ENCODE peak calls at places on chromosomes 7 and 10, in ten cellular contexts. P is colonic mucosa, Z is WTC11, X is transverse colon, H is PC-9, F is ovary, I is thoracic aorta, U is H9, N is cardiac muscle cell, V is left ventricle myocardium inferior. R is an unnamed sample.

GRCh38 chr7:145169908-145170307 is 334.1 kb upstream of the TPK1 start:
- DNase-seq in P (no peak), Z (no peak), X (no peak), H (no peak), F (no peak), I (no peak), U (no peak), N (no peak), V (no peak), R (peak)

GRCh38 chr10:30587522-30588031 is 42.0 kb downstream of the LYZL2 start:
- DNase-seq in P (peak), Z (peak), X (peak), H (no peak), F (no peak), I (no peak), U (peak), N (no peak), V (peak), R (no peak)

GRCh38 chr10:12782537-12782936 is 219.0 kb downstream of the CCDC3 start:
- DNase-seq in P (peak), Z (peak), X (peak), H (no peak), F (peak), I (no peak), U (peak), N (peak), V (peak), R (peak)

GRCh38 chr7:94969434-94970084 is 62.2 kb downstream of the PPP1R9A start:
- DNase-seq in P (no peak), Z (peak), X (no peak), H (no peak), F (peak), I (no peak), U (peak), N (no peak), V (no peak), R (no peak)

GRCh38 chr7:157355784-157356511 is 19.1 kb downstream of the DNAJB6 start:
- DNase-seq in P (no peak), Z (no peak), X (no peak), H (peak), F (no peak), I (no peak), U (no peak), N (no peak), V (peak), R (peak)

GRCh38 chr10:104577171-104577570 is 63.9 kb upstream of the SORCS3 start:
- DNase-seq in P (no peak), Z (no peak), X (no peak), H (no peak), F (no peak), I (no peak), U (no peak), N (no peak), V (no peak), R (no peak)

GRCh38 chr7:2409745-2410414 is 6.5 kb downstream of the CHST12 start:
- DNase-seq in P (no peak), Z (no peak), X (no peak), H (no peak), F (no peak), I (no peak), U (no peak), N (no peak), V (no peak), R (no peak)

GRCh38 chr7:2688409-2689342 is 674 bp downstream of the AMZ1 start:
- DNase-seq in P (no peak), Z (peak), X (no peak), H (no peak), F (no peak), I (no peak), U (no peak), N (peak), V (no peak), R (peak)

GRCh38 chr10:11642558-11642957 is 31.1 kb upstream of the USP6NL start:
- DNase-seq in P (no peak), Z (no peak), X (no peak), H (no peak), F (no peak), I (no peak), U (no peak), N (peak), V (no peak), R (no peak)

GRCh38 chr7:1219516-1219915 is 13.2 kb upstream of the UNCX start:
- DNase-seq in P (no peak), Z (no peak), X (no peak), H (no peak), F (no peak), I (no peak), U (no peak), N (no peak), V (no peak), R (no peak)

GRCh38 chr7:151880688-151881087 is 3.8 kb upstream of the PRKAG2 start:
- DNase-seq in P (no peak), Z (no peak), X (no peak), H (no peak), F (no peak), I (no peak), U (no peak), N (no peak), V (no peak), R (no peak)

GRCh38 chr7:4288791-4289190 is 393.3 kb upstream of the FOXK1 start:
- DNase-seq in P (no peak), Z (no peak), X (no peak), H (peak), F (no peak), I (no peak), U (no peak), N (no peak), V (no peak), R (no peak)

GRCh38 chr7:2838873-2839578 is 5.1 kb downstream of the GNA12 start:
- DNase-seq in P (no peak), Z (no peak), X (peak), H (no peak), F (no peak), I (no peak), U (no peak), N (peak), V (no peak), R (no peak)

GRCh38 chr7:105298004-105298403 is 90.7 kb downstream of the SRPK2 start:
- DNase-seq in P (no peak), Z (no peak), X (no peak), H (no peak), F (no peak), I (no peak), U (no peak), N (no peak), V (no peak), R (no peak)

GRCh38 chr10:103666109-103666508 is 172.6 kb downstream of the NEURL1 start:
- DNase-seq in P (peak), Z (peak), X (no peak), H (no peak), F (peak), I (no peak), U (peak), N (peak), V (no peak), R (peak)

GRCh38 chr10:132480356-132480755 is 57.2 kb upstream of the INPP5A start:
- DNase-seq in P (no peak), Z (peak), X (no peak), H (no peak), F (no peak), I (no peak), U (no peak), N (no peak), V (no peak), R (no peak)

GRCh38 chr10:71396084-71396713 is 521 bp upstream of the CDH23 start:
- DNase-seq in P (no peak), Z (peak), X (peak), H (peak), F (peak), I (no peak), U (peak), N (peak), V (peak), R (peak)

GRCh38 chr7:39592586-39592985 is 26.4 kb downstream of the YAE1 start:
- DNase-seq in P (no peak), Z (no peak), X (no peak), H (no peak), F (no peak), I (no peak), U (no peak), N (peak), V (no peak), R (peak)

DNA sequence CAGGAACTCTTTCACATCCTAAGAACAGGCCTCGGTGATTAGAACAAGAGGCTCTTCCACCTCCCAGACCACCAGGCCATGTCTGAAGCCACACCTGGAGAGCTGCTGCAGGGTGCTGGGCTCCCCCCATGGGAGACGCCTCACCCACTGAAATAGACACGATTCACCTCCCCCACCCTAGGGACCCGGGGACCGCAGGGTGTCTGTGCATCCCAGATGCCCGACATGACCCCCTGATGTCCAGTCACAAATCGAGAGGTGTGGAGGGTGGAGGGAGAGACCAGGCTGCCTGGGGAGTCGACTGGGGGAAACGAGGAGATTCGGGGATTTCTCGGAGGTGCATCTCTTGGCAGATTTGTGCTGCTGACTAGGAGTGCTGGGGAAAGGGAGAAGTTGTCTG is 31.0 kb downstream of the CNPY1 start:
- DNase-seq in P (no peak), Z (no peak), X (no peak), H (no peak), F (no peak), I (no peak), U (no peak), N (no peak), V (no peak), R (no peak)
- TF ChIP-seq CTCF in P (no peak), Z (no peak), X (no peak), H (no peak), F (no peak), I (no peak), U (no peak), N (no peak), V (no peak), R (no peak)

DNA sequence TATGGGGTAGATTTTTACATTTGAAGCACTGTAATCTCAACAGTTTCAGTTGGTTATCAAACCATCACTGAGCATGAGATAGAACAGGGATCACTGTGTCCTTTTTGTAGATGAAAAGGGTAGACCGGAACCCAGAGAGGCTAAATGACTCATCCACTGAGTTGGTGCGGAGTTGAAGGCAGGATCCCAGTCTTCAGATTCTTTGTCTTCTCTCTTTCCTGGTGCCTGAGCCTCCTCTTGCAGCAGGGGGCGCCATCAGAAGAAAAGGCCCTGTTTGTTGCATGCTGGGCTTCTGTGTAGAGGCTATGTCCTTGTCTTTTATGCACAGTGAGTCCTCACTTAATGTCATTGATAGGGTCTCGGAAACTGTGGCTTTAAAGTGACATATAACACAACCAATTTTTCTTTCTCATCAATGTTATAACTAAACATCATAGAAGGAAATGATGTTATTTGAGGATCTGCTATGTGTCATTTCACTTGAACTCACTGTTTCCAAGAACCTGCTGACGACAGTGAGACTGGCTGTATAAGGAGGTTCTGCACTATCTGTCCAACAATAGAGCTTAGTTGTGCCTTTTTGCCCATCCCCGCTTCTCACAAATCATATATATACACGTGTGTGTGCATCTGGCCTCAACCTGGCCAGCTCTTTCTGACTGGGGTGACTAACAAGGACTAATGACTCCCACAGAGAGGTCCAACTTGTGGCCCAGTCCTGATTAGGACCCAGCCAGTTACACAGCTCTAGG is 14.3 kb downstream of the ZNF282 start:
- DNase-seq in P (peak), Z (peak), X (peak), H (no peak), F (no peak), I (no peak), U (peak), N (peak), V (no peak), R (peak)
- TF ChIP-seq CTCF in P (peak), Z (peak), X (peak), H (peak), F (no peak), I (no peak), U (peak), N (peak), V (peak), R (peak)

GRCh38 chr7:22824760-22825159 is 2.1 kb upstream of the TOMM7 start:
- DNase-seq in P (no peak), Z (no peak), X (no peak), H (no peak), F (no peak), I (no peak), U (no peak), N (no peak), V (no peak), R (no peak)

GRCh38 chr7:22819476-22819875 is 3.2 kb downstream of the TOMM7 start:
- DNase-seq in P (no peak), Z (no peak), X (no peak), H (no peak), F (no peak), I (no peak), U (no peak), N (no peak), V (no peak), R (no peak)

GRCh38 chr7:22821702-22822485 is 755 bp downstream of the TOMM7 start:
- DNase-seq in P (peak), Z (no peak), X (no peak), H (no peak), F (peak), I (no peak), U (no peak), N (peak), V (no peak), R (peak)

GRCh38 chr7:22823142-22823497 is 471 bp upstream of the TOMM7 start:
- DNase-seq in P (no peak), Z (no peak), X (no peak), H (no peak), F (no peak), I (no peak), U (no peak), N (no peak), V (no peak), R (no peak)

DNA sequence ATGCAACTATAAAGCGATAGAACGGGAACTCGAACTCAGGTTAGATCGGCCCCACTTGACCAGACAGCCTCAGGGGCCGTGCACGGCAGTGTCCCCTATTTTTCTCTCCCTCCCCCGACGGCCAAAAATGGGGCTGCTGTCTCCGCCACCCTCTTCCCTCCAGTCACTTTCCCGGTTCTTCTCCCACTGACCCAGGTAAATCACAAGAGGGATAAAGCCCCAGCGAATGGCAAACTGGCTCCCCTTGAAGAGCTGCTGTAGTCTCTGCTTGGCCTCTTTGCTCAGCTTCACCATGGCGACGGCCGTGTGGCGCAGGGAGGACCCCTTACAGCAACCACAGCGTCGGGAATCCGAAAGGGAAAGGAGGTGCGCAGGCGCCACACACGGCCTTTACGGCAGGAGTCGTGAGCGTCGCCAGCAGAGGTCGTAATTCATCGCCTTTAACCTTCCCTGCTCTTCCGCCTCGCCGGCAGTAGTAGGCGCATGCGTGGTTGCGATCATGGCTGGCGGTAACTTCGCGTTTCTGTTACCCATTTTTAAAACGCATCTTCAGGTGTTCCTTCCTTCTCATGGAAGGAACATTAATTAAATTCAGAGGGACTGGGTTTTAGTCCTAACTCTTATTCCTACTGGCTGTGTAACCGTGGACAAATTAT is at the start of gene TOMM7:
- DNase-seq in P (peak), Z (peak), X (peak), H (peak), F (peak), I (peak), U (peak), N (peak), V (peak), R (peak)
- TF ChIP-seq CTCF in P (peak), Z (no peak), X (peak), H (peak), F (peak), I (peak), U (no peak), N (peak), V (peak), R (no peak)

GRCh38 chr10:51006686-51007085 is 67.6 kb upstream of the PRKG1 start:
- DNase-seq in P (no peak), Z (no peak), X (no peak), H (no peak), F (no peak), I (no peak), U (no peak), N (no peak), V (no peak), R (no peak)

GRCh38 chr10:51007781-51008180 is 66.5 kb upstream of the PRKG1 start:
- DNase-seq in P (no peak), Z (no peak), X (no peak), H (no peak), F (no peak), I (no peak), U (no peak), N (peak), V (no peak), R (peak)

GRCh38 chr10:51014680-51015425 is 59.4 kb upstream of the PRKG1 start:
- DNase-seq in P (no peak), Z (no peak), X (no peak), H (no peak), F (no peak), I (no peak), U (no peak), N (peak), V (no peak), R (peak)

GRCh38 chr10:51005551-51005950 is 68.7 kb upstream of the PRKG1 start:
- DNase-seq in P (no peak), Z (no peak), X (no peak), H (no peak), F (no peak), I (no peak), U (no peak), N (no peak), V (no peak), R (no peak)

GRCh38 chr10:51010977-51011376 is 63.3 kb upstream of the PRKG1 start:
- DNase-seq in P (no peak), Z (no peak), X (no peak), H (no peak), F (peak), I (no peak), U (no peak), N (peak), V (no peak), R (peak)
- TF ChIP-seq CTCF in P (peak), Z (peak), X (peak), H (peak), F (peak), I (peak), U (peak), N (peak), V (peak), R (peak)

GRCh38 chr7:123581162-123581459 is 20.5 kb upstream of the ASB15 start:
- DNase-seq in P (no peak), Z (no peak), X (no peak), H (no peak), F (no peak), I (no peak), U (no peak), N (no peak), V (no peak), R (no peak)
- TF ChIP-seq CTCF in P (peak), Z (no peak), X (no peak), H (peak), F (no peak), I (no peak), U (no peak), N (no peak), V (peak), R (no peak)

GRCh38 chr10:126580873-126581647 is 89.4 kb downstream of the C10orf90 start:
- DNase-seq in P (no peak), Z (no peak), X (no peak), H (no peak), F (no peak), I (no peak), U (no peak), N (no peak), V (no peak), R (no peak)

GRCh38 chr10:126583507-126584200 is 86.8 kb downstream of the C10orf90 start:
- DNase-seq in P (no peak), Z (no peak), X (no peak), H (no peak), F (no peak), I (no peak), U (no peak), N (no peak), V (no peak), R (no peak)

GRCh38 chr10:126585249-126585986 is 85.1 kb downstream of the C10orf90 start:
- DNase-seq in P (no peak), Z (no peak), X (no peak), H (no peak), F (no peak), I (no peak), U (no peak), N (no peak), V (no peak), R (peak)

GRCh38 chr10:126584836-126585235 is 85.7 kb downstream of the C10orf90 start:
- DNase-seq in P (no peak), Z (no peak), X (no peak), H (no peak), F (no peak), I (no peak), U (no peak), N (no peak), V (no peak), R (no peak)

GRCh38 chr10:126581648-126582046 is 88.8 kb downstream of the C10orf90 start:
- DNase-seq in P (no peak), Z (no peak), X (no peak), H (no peak), F (no peak), I (no peak), U (no peak), N (no peak), V (no peak), R (no peak)
- TF ChIP-seq CTCF in P (no peak), Z (no peak), X (no peak), H (no peak), F (no peak), I (no peak), U (no peak), N (no peak), V (no peak), R (no peak)

GRCh38 chr7:122354656-122355055 is 50.1 kb upstream of the FEZF1 start:
- DNase-seq in P (no peak), Z (no peak), X (no peak), H (no peak), F (no peak), I (no peak), U (no peak), N (no peak), V (no peak), R (no peak)

GRCh38 chr7:122352454-122352853 is 47.9 kb upstream of the FEZF1 start:
- DNase-seq in P (no peak), Z (no peak), X (no peak), H (no peak), F (no peak), I (no peak), U (no peak), N (no peak), V (no peak), R (no peak)

DNA sequence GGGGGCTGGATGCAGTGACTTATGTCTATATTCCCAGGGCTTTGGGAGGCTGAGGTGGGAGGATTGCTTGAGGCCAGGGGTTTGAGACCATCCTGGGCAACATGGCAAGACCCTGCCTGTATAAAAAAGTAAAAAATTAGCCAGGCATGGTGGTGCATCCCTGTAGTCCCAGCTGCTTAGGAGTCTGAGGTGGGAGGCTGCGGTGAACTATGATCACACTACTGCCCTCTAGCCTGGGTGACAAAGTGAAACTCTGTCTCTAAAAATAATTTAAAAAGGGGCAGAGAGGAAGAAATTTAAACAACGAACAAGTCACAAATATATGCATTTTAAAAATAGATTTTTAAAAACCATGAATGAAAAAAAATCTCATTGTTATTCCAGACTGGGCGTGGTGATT is 46.2 kb upstream of the FEZF1 start:
- DNase-seq in P (no peak), Z (no peak), X (no peak), H (no peak), F (no peak), I (no peak), U (no peak), N (no peak), V (no peak), R (no peak)
- TF ChIP-seq CTCF in P (no peak), Z (no peak), X (no peak), H (no peak), F (no peak), I (no peak), U (peak), N (no peak), V (no peak), R (no peak)